ENCODE peak calls at places on chromosome 17, in six cellular contexts. One of them, this sample, is unnamed.

GRCh38 chr17:40791808-40792436 is 7.8 kb downstream of the KRT28 start:
- DNase-seq in cardiac fibroblast: peak
- DNase-seq in left ventricle myocardium inferior: no peak
- DNase-seq in ovary: no peak
- DNase-seq in lung: no peak
- DNase-seq in iPS DF 6.9: no peak
- DNase-seq in this sample: no peak

GRCh38 chr17:53141731-53142130 is 681.0 kb upstream of the KIF2B start:
- DNase-seq in ovary: no peak
- DNase-seq in lung: no peak
- DNase-seq in left ventricle myocardium inferior: no peak
- DNase-seq in cardiac fibroblast: no peak
- DNase-seq in iPS DF 6.9: no peak
- DNase-seq in this sample: no peak

GRCh38 chr17:28916302-28916934 is 13.5 kb upstream of the DHRS13 start:
- DNase-seq in cardiac fibroblast: peak
- DNase-seq in iPS DF 6.9: no peak
- DNase-seq in lung: peak
- DNase-seq in ovary: peak
- DNase-seq in left ventricle myocardium inferior: no peak
- DNase-seq in this sample: no peak

GRCh38 chr17:29918922-29919856 is 10.8 kb downstream of the SSH2 start:
- DNase-seq in cardiac fibroblast: peak
- DNase-seq in iPS DF 6.9: no peak
- DNase-seq in left ventricle myocardium inferior: no peak
- DNase-seq in ovary: no peak
- DNase-seq in lung: no peak
- DNase-seq in this sample: no peak

GRCh38 chr17:27446569-27447301 is 9.5 kb upstream of the KSR1 start:
- DNase-seq in ovary: no peak
- DNase-seq in left ventricle myocardium inferior: no peak
- DNase-seq in lung: no peak
- DNase-seq in cardiac fibroblast: peak
- DNase-seq in iPS DF 6.9: no peak
- DNase-seq in this sample: no peak

GRCh38 chr17:4136373-4136772 is 6.5 kb downstream of the ZZEF1 start:
- DNase-seq in ovary: no peak
- DNase-seq in left ventricle myocardium inferior: peak
- DNase-seq in lung: peak
- DNase-seq in iPS DF 6.9: no peak
- DNase-seq in cardiac fibroblast: no peak
- DNase-seq in this sample: no peak

GRCh38 chr17:79960788-79961522 is 74.7 kb downstream of the TBC1D16 start:
- DNase-seq in iPS DF 6.9: no peak
- DNase-seq in ovary: no peak
- DNase-seq in cardiac fibroblast: peak
- DNase-seq in lung: no peak
- DNase-seq in left ventricle myocardium inferior: no peak
- DNase-seq in this sample: no peak

GRCh38 chr17:50396261-50397110 is 837 bp downstream of the LRRC59 start:
- DNase-seq in ovary: peak
- DNase-seq in cardiac fibroblast: peak
- DNase-seq in lung: peak
- DNase-seq in left ventricle myocardium inferior: no peak
- DNase-seq in iPS DF 6.9: no peak
- DNase-seq in this sample: no peak

GRCh38 chr17:38844261-38844757 is 9.2 kb downstream of the RPL23 start:
- DNase-seq in iPS DF 6.9: no peak
- DNase-seq in lung: peak
- DNase-seq in ovary: no peak
- DNase-seq in cardiac fibroblast: peak
- DNase-seq in left ventricle myocardium inferior: no peak
- DNase-seq in this sample: no peak
- H3K4me3 ChIP-seq in iPS DF 6.9: no peak
- H3K4me3 ChIP-seq in lung: no peak
- H3K4me3 ChIP-seq in ovary: no peak
- H3K4me3 ChIP-seq in cardiac fibroblast: no peak
- H3K4me3 ChIP-seq in left ventricle myocardium inferior: no peak
- H3K4me3 ChIP-seq in this sample: no peak

DNA sequence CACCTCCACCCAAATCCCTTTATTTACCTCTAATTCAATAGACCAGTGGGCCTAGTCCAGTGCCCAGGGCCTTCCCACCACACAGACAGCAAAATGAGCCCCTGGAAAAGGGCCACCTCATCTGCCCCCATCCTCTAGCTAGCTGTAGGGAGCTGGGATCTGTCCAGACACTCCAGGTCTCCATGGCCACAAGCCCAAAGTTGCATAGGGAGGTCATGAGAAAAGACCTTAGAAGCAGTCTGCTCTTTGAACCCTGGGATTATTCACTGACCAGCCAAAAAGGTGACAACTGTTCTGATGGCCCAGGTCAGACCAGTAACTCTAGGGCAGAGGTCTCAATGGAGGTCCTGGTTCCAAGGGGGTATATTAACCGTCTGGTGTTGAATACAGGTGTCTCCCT is 2.0 kb downstream of the CUEDC1 start:
- DNase-seq in iPS DF 6.9: no peak
- DNase-seq in cardiac fibroblast: no peak
- DNase-seq in left ventricle myocardium inferior: no peak
- DNase-seq in ovary: no peak
- DNase-seq in lung: no peak
- DNase-seq in this sample: no peak
- H3K4me3 ChIP-seq in iPS DF 6.9: no peak
- H3K4me3 ChIP-seq in cardiac fibroblast: no peak
- H3K4me3 ChIP-seq in left ventricle myocardium inferior: peak
- H3K4me3 ChIP-seq in ovary: no peak
- H3K4me3 ChIP-seq in lung: no peak
- H3K4me3 ChIP-seq in this sample: no peak

GRCh38 chr17:17435323-17435722 is 41.5 kb upstream of the MED9 start:
- DNase-seq in lung: no peak
- DNase-seq in cardiac fibroblast: peak
- DNase-seq in ovary: no peak
- DNase-seq in iPS DF 6.9: no peak
- DNase-seq in left ventricle myocardium inferior: no peak
- DNase-seq in this sample: no peak

GRCh38 chr17:17439971-17440843 is 36.6 kb upstream of the MED9 start:
- DNase-seq in left ventricle myocardium inferior: peak
- DNase-seq in cardiac fibroblast: peak
- DNase-seq in ovary: peak
- DNase-seq in lung: peak
- DNase-seq in iPS DF 6.9: peak
- DNase-seq in this sample: peak

GRCh38 chr17:17434477-17434876 is 42.3 kb upstream of the MED9 start:
- DNase-seq in cardiac fibroblast: no peak
- DNase-seq in iPS DF 6.9: no peak
- DNase-seq in ovary: no peak
- DNase-seq in lung: no peak
- DNase-seq in left ventricle myocardium inferior: no peak
- DNase-seq in this sample: no peak

GRCh38 chr17:17437893-17438292 is 38.9 kb upstream of the MED9 start:
- DNase-seq in cardiac fibroblast: no peak
- DNase-seq in ovary: no peak
- DNase-seq in iPS DF 6.9: no peak
- DNase-seq in lung: no peak
- DNase-seq in left ventricle myocardium inferior: no peak
- DNase-seq in this sample: no peak

GRCh38 chr17:17437461-17437860 is 39.3 kb upstream of the MED9 start:
- DNase-seq in iPS DF 6.9: no peak
- DNase-seq in cardiac fibroblast: no peak
- DNase-seq in left ventricle myocardium inferior: no peak
- DNase-seq in lung: no peak
- DNase-seq in ovary: no peak
- DNase-seq in this sample: no peak
- H3K4me3 ChIP-seq in iPS DF 6.9: no peak
- H3K4me3 ChIP-seq in cardiac fibroblast: no peak
- H3K4me3 ChIP-seq in left ventricle myocardium inferior: no peak
- H3K4me3 ChIP-seq in lung: no peak
- H3K4me3 ChIP-seq in ovary: no peak
- H3K4me3 ChIP-seq in this sample: no peak

GRCh38 chr17:74751210-74751529 is 2.7 kb downstream of the NHERF1 start:
- DNase-seq in iPS DF 6.9: no peak
- DNase-seq in lung: no peak
- DNase-seq in left ventricle myocardium inferior: no peak
- DNase-seq in ovary: no peak
- DNase-seq in cardiac fibroblast: no peak
- DNase-seq in this sample: no peak
- H3K4me3 ChIP-seq in iPS DF 6.9: no peak
- H3K4me3 ChIP-seq in lung: no peak
- H3K4me3 ChIP-seq in left ventricle myocardium inferior: peak
- H3K4me3 ChIP-seq in ovary: no peak
- H3K4me3 ChIP-seq in cardiac fibroblast: no peak
- H3K4me3 ChIP-seq in this sample: peak

DNA sequence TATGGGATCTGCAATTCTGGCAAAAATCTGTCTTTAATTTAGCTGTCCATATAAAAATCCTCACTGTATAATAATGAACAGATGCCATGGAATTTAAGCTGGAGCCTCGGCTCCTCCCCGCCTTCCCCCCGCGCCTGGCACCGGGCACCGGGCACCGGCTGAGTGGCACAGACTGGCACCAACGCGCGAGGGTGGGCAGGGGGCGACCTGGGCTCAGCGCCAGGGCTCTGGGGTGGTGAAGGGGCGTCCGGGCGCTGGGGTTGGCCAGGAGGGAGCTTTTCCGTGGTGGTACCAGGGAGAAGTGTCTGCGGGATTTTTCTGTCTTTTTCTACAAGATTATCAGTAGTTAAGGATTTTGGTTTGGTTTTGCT is 9.1 kb downstream of the NEUROD2 start:
- DNase-seq in left ventricle myocardium inferior: no peak
- DNase-seq in lung: no peak
- DNase-seq in iPS DF 6.9: no peak
- DNase-seq in cardiac fibroblast: no peak
- DNase-seq in ovary: no peak
- DNase-seq in this sample: no peak
- H3K4me3 ChIP-seq in left ventricle myocardium inferior: peak
- H3K4me3 ChIP-seq in lung: no peak
- H3K4me3 ChIP-seq in iPS DF 6.9: no peak
- H3K4me3 ChIP-seq in cardiac fibroblast: no peak
- H3K4me3 ChIP-seq in ovary: no peak
- H3K4me3 ChIP-seq in this sample: no peak

GRCh38 chr17:17810374-17811248 is 26.2 kb downstream of the SREBF1 start:
- DNase-seq in left ventricle myocardium inferior: no peak
- DNase-seq in lung: no peak
- DNase-seq in cardiac fibroblast: peak
- DNase-seq in iPS DF 6.9: no peak
- DNase-seq in ovary: peak
- DNase-seq in this sample: no peak

GRCh38 chr17:17807440-17807839 is 29.3 kb downstream of the SREBF1 start:
- DNase-seq in ovary: no peak
- DNase-seq in cardiac fibroblast: no peak
- DNase-seq in left ventricle myocardium inferior: no peak
- DNase-seq in lung: no peak
- DNase-seq in iPS DF 6.9: no peak
- DNase-seq in this sample: no peak

GRCh38 chr17:17808706-17809432 is 27.9 kb downstream of the SREBF1 start:
- DNase-seq in ovary: no peak
- DNase-seq in lung: no peak
- DNase-seq in iPS DF 6.9: no peak
- DNase-seq in cardiac fibroblast: peak
- DNase-seq in left ventricle myocardium inferior: no peak
- DNase-seq in this sample: no peak

GRCh38 chr17:17811381-17812210 is 25.2 kb downstream of the SREBF1 start:
- DNase-seq in lung: no peak
- DNase-seq in iPS DF 6.9: no peak
- DNase-seq in left ventricle myocardium inferior: no peak
- DNase-seq in cardiac fibroblast: peak
- DNase-seq in ovary: peak
- DNase-seq in this sample: no peak

DNA sequence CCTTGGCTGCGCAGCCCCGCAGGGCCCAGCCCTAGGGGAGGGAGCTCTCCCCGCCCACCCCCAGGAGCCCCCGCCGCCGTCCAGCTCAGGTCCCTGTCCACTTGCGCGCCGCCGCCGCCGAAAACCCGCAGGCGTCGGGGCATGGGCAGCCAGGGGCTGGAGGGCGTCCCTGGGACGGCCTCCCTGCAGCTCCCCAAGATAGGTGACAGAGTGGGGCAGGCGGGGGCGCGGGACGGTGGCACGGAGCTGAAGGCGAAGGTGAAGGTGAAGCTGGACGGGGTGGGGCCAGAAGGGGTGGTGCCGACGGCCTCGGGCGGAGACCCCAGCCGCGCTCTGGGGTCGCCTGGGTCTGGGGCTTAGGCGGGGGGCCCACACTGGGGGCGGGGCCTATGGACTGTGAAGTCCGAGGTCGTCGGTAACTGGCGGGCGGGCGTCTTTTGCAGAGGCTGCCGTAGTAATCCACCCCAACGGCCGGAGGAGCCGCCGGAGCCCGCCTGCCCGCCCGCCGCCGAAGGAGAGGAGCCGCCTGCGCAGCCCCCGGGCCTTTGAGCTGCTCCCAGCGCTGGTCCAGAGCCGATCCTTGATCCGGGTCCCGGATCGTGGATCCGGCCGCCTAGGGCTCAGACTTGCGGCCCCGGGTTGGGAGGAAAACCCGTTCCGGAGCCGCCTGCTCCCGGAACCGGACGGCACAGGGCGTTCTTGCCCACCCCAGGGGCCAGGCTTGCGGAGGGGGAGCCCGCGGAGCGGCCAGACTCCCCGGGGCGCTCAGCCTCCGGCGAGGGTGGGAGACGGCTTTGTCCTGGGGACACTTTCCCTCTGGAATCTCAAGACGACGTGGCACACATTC is 27.0 kb downstream of the SREBF1 start:
- DNase-seq in cardiac fibroblast: peak
- DNase-seq in ovary: peak
- DNase-seq in lung: no peak
- DNase-seq in iPS DF 6.9: no peak
- DNase-seq in left ventricle myocardium inferior: peak
- DNase-seq in this sample: no peak
- H3K4me3 ChIP-seq in cardiac fibroblast: no peak
- H3K4me3 ChIP-seq in ovary: peak
- H3K4me3 ChIP-seq in lung: no peak
- H3K4me3 ChIP-seq in iPS DF 6.9: peak
- H3K4me3 ChIP-seq in left ventricle myocardium inferior: peak
- H3K4me3 ChIP-seq in this sample: no peak

DNA sequence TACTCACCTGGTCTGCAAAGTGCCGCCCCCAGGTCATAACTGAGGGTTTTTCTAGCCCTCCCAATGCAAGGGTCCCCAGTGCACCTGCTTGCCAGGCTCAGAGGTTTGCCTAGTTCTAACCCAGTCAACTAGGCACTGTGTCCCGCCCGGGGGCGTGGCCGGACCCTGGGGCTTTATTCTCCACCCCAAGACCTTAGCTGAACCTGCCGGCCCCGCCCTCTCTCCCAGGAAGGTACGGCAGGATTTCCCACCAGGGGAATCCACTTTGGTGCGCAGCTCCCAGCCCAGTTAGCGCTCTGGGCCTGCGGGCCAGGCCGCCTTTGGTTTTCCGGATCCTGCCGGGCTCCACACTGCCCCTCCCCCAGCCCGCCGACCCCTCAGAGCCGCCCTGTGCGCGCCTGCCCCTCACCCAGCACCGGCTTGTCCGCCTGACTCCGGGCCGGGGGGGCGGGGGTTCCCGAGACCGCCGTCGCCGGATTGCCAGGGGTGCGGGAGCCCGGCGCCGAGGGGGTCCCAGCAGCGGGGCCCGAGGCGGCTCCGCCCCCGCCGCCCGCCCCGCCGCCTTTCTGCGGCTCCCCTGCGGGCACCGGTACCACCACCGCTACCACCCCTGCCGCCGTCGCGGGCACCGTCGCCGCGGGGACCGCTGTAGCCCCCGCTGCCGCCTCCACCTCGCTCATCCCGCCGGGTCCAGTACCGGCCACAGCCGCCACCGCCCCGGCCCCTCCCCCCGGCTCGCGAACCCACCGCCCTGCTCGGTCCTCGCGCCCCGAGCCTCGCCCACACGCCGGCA is 422 bp downstream of the YBX2 start:
- DNase-seq in ovary: no peak
- DNase-seq in left ventricle myocardium inferior: no peak
- DNase-seq in cardiac fibroblast: no peak
- DNase-seq in lung: no peak
- DNase-seq in iPS DF 6.9: no peak
- DNase-seq in this sample: no peak
- H3K4me3 ChIP-seq in ovary: peak
- H3K4me3 ChIP-seq in left ventricle myocardium inferior: peak
- H3K4me3 ChIP-seq in cardiac fibroblast: no peak
- H3K4me3 ChIP-seq in lung: no peak
- H3K4me3 ChIP-seq in iPS DF 6.9: peak
- H3K4me3 ChIP-seq in this sample: peak